ENCODE peak calls at places on chromosomes 13 and 19, in six cellular contexts. One of them, this sample, is unnamed.

GRCh38 chr19:676343-677105 is at the start of gene FSTL3:
- DNase-seq in GM23338: no peak
- DNase-seq in SK-N-SH: no peak
- DNase-seq in MM.1S: no peak
- DNase-seq in GM23248: peak; percentile 69
- DNase-seq in neural progenitor cell: peak; percentile 52
- DNase-seq in this sample: peak; percentile 15

GRCh38 chr13:46516624-46517318 is 36.2 kb upstream of the LRCH1 start:
- DNase-seq in GM23248: no peak
- DNase-seq in GM23338: peak; percentile 16
- DNase-seq in MM.1S: no peak
- DNase-seq in SK-N-SH: no peak
- DNase-seq in neural progenitor cell: peak; percentile 47
- DNase-seq in this sample: no peak

GRCh38 chr13:29160862-29161261 is 340.7 kb downstream of the MTUS2 start:
- DNase-seq in MM.1S: no peak
- DNase-seq in GM23248: no peak
- DNase-seq in neural progenitor cell: no peak
- DNase-seq in SK-N-SH: no peak
- DNase-seq in GM23338: no peak
- DNase-seq in this sample: no peak

GRCh38 chr13:113034451-113035208 is 65.6 kb downstream of the MCF2L start:
- DNase-seq in MM.1S: no peak
- DNase-seq in neural progenitor cell: peak; percentile 61
- DNase-seq in GM23338: peak; percentile 81
- DNase-seq in GM23248: peak; percentile 88
- DNase-seq in SK-N-SH: peak; percentile 57
- DNase-seq in this sample: peak; percentile 66

GRCh38 chr13:35898041-35898440 is 233.1 kb downstream of the DCLK1 start:
- DNase-seq in neural progenitor cell: no peak
- DNase-seq in SK-N-SH: no peak
- DNase-seq in GM23248: no peak
- DNase-seq in GM23338: no peak
- DNase-seq in MM.1S: no peak
- DNase-seq in this sample: no peak

GRCh38 chr19:9531933-9532332 is 6.5 kb downstream of the ZNF426 start:
- DNase-seq in SK-N-SH: no peak
- DNase-seq in GM23248: peak; percentile 52
- DNase-seq in GM23338: no peak
- DNase-seq in neural progenitor cell: no peak
- DNase-seq in MM.1S: no peak
- DNase-seq in this sample: peak; percentile 91

GRCh38 chr19:28289294-28290063 is 923.5 kb downstream of the UQCRFS1 start:
- DNase-seq in MM.1S: no peak
- DNase-seq in neural progenitor cell: no peak
- DNase-seq in SK-N-SH: peak; percentile 18
- DNase-seq in GM23248: peak; percentile 89
- DNase-seq in GM23338: no peak
- DNase-seq in this sample: no peak

GRCh38 chr13:44732503-44733098 is 156.5 kb upstream of the TSC22D1 start:
- DNase-seq in GM23248: no peak
- DNase-seq in neural progenitor cell: no peak
- DNase-seq in GM23338: peak; percentile 10
- DNase-seq in MM.1S: no peak
- DNase-seq in SK-N-SH: no peak
- DNase-seq in this sample: no peak

GRCh38 chr19:32543107-32543900 is 37.7 kb upstream of the PDCD5 start:
- DNase-seq in neural progenitor cell: no peak
- DNase-seq in SK-N-SH: no peak
- DNase-seq in GM23338: no peak
- DNase-seq in MM.1S: no peak
- DNase-seq in GM23248: no peak
- DNase-seq in this sample: peak; percentile 66

GRCh38 chr19:6020972-6021805 is 43.2 kb upstream of the RANBP3 start:
- DNase-seq in SK-N-SH: no peak
- DNase-seq in neural progenitor cell: no peak
- DNase-seq in MM.1S: no peak
- DNase-seq in GM23338: no peak
- DNase-seq in GM23248: no peak
- DNase-seq in this sample: peak; percentile 83

GRCh38 chr19:3968556-3969434 is 2.1 kb downstream of the DAPK3 start:
- DNase-seq in GM23248: peak; percentile 98
- DNase-seq in neural progenitor cell: peak; percentile 96
- DNase-seq in GM23338: peak; percentile 97
- DNase-seq in SK-N-SH: peak; percentile 57
- DNase-seq in MM.1S: no peak
- DNase-seq in this sample: peak; percentile 96

GRCh38 chr13:46345400-46345799 is 41.7 kb downstream of the RUBCNL start:
- DNase-seq in SK-N-SH: no peak
- DNase-seq in MM.1S: no peak
- DNase-seq in GM23338: no peak
- DNase-seq in GM23248: no peak
- DNase-seq in neural progenitor cell: no peak
- DNase-seq in this sample: no peak

GRCh38 chr13:39402221-39402620 is 200.8 kb downstream of the LHFPL6 start:
- DNase-seq in GM23248: no peak
- DNase-seq in MM.1S: no peak
- DNase-seq in GM23338: no peak
- DNase-seq in neural progenitor cell: no peak
- DNase-seq in SK-N-SH: no peak
- DNase-seq in this sample: no peak

GRCh38 chr19:18203408-18203862 is 407 bp downstream of the RAB3A start:
- DNase-seq in GM23248: peak; percentile 55
- DNase-seq in SK-N-SH: peak; percentile 69
- DNase-seq in neural progenitor cell: no peak
- DNase-seq in MM.1S: peak; percentile 44
- DNase-seq in GM23338: no peak
- DNase-seq in this sample: peak; percentile 30

GRCh38 chr19:13823901-13824300 is 28.7 kb downstream of the ZSWIM4 start:
- DNase-seq in SK-N-SH: no peak
- DNase-seq in GM23248: no peak
- DNase-seq in neural progenitor cell: no peak
- DNase-seq in MM.1S: no peak
- DNase-seq in GM23338: no peak
- DNase-seq in this sample: no peak

GRCh38 chr19:13826652-13827235 is 31.5 kb downstream of the ZSWIM4 start:
- DNase-seq in SK-N-SH: no peak
- DNase-seq in neural progenitor cell: no peak
- DNase-seq in MM.1S: no peak
- DNase-seq in GM23248: no peak
- DNase-seq in GM23338: no peak
- DNase-seq in this sample: no peak

GRCh38 chr19:13827656-13828055 is 32.4 kb downstream of the ZSWIM4 start:
- DNase-seq in GM23338: no peak
- DNase-seq in neural progenitor cell: no peak
- DNase-seq in MM.1S: no peak
- DNase-seq in GM23248: peak; percentile 37
- DNase-seq in SK-N-SH: no peak
- DNase-seq in this sample: no peak

GRCh38 chr19:13824703-13825102 is 29.5 kb downstream of the ZSWIM4 start:
- DNase-seq in GM23338: no peak
- DNase-seq in neural progenitor cell: no peak
- DNase-seq in GM23248: no peak
- DNase-seq in MM.1S: no peak
- DNase-seq in SK-N-SH: no peak
- DNase-seq in this sample: no peak

DNA sequence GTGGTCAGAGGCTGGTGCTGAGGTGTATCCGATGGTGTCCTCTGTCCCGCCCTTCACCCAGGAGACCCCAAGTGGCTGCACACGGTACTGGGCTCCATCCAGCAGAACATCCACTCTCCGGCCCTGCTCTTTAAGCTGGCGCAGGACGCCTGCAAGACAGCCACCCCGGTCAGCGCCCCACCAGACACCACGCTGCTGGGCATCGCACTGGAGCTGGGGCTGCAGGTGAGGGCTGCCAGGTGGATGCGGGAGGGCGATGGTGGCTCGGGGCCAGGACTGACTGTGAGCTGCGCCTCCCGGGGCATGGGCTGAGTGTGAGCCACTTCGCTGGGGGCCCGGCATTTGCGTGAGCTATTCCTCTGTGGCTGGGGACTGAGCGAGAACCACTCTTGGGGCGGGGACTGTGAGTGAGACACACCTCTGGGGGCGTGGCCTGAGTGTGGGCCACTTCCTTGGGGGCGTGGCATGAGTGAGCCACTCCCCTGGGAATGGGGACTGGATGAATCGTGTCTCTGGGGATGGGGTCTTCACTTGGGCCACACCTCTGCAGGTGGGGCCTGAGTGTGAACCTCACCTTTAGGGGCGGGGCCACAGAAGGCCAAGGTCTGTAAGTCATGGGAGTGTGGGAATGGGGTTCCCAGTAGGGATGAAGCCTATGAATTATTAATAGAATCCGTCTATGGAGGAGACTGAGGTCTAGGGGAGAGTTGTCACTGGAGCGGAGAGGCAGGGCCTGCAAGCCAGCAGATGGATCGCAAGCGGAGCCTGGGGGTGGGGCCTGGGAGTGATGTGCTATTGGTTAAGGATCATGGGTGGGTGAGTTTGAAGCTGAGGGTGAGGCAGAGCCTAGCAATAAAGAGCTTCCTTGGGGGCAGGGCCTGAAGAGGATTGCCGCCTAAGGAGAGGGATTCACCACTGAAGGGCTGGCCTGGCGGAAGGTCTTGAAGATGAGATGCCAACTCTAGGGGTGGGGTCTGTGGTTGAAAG is 30.5 kb downstream of the ZSWIM4 start:
- DNase-seq in MM.1S: no peak
- DNase-seq in GM23248: peak; percentile 78
- DNase-seq in neural progenitor cell: peak; percentile 75
- DNase-seq in SK-N-SH: peak; percentile 80
- DNase-seq in GM23338: peak; percentile 96
- DNase-seq in this sample: peak; percentile 49
- H2AFZ ChIP-seq in MM.1S: no peak overlapping the region
- H2AFZ ChIP-seq in GM23248: no peak overlapping the region
- H2AFZ ChIP-seq in neural progenitor cell: no peak overlapping the region
- H2AFZ ChIP-seq in SK-N-SH: no peak overlapping the region
- H2AFZ ChIP-seq in GM23338: no peak overlapping the region
- H2AFZ ChIP-seq in this sample: no peak overlapping the region

GRCh38 chr19:44661904-44662303 is 9.4 kb upstream of the CEACAM19 start:
- DNase-seq in GM23338: no peak
- DNase-seq in SK-N-SH: no peak
- DNase-seq in GM23248: no peak
- DNase-seq in neural progenitor cell: no peak
- DNase-seq in MM.1S: no peak
- DNase-seq in this sample: no peak
- H4K20me1 ChIP-seq in GM23338: peaks cover 3% of the 10 kb centered on the region
- H4K20me1 ChIP-seq in SK-N-SH: no peaks in the 10 kb centered on the region
- H4K20me1 ChIP-seq in GM23248: no peaks in the 10 kb centered on the region
- H4K20me1 ChIP-seq in neural progenitor cell: no peaks in the 10 kb centered on the region
- H4K20me1 ChIP-seq in MM.1S: no peaks in the 10 kb centered on the region
- H4K20me1 ChIP-seq in this sample: no peaks in the 10 kb centered on the region

GRCh38 chr13:59690857-59691500 is 472.7 kb downstream of the DIAPH3 start:
- DNase-seq in SK-N-SH: no peak
- DNase-seq in GM23248: peak; percentile 28
- DNase-seq in neural progenitor cell: no peak
- DNase-seq in GM23338: no peak
- DNase-seq in MM.1S: no peak
- DNase-seq in this sample: no peak
- H3F3A ChIP-seq in SK-N-SH: no peaks in the 10 kb centered on the region
- H3F3A ChIP-seq in GM23248: no peaks in the 10 kb centered on the region
- H3F3A ChIP-seq in neural progenitor cell: peaks cover 18% of the 10 kb centered on the region
- H3F3A ChIP-seq in GM23338: no peaks in the 10 kb centered on the region
- H3F3A ChIP-seq in MM.1S: no peaks in the 10 kb centered on the region
- H3F3A ChIP-seq in this sample: no peaks in the 10 kb centered on the region

DNA sequence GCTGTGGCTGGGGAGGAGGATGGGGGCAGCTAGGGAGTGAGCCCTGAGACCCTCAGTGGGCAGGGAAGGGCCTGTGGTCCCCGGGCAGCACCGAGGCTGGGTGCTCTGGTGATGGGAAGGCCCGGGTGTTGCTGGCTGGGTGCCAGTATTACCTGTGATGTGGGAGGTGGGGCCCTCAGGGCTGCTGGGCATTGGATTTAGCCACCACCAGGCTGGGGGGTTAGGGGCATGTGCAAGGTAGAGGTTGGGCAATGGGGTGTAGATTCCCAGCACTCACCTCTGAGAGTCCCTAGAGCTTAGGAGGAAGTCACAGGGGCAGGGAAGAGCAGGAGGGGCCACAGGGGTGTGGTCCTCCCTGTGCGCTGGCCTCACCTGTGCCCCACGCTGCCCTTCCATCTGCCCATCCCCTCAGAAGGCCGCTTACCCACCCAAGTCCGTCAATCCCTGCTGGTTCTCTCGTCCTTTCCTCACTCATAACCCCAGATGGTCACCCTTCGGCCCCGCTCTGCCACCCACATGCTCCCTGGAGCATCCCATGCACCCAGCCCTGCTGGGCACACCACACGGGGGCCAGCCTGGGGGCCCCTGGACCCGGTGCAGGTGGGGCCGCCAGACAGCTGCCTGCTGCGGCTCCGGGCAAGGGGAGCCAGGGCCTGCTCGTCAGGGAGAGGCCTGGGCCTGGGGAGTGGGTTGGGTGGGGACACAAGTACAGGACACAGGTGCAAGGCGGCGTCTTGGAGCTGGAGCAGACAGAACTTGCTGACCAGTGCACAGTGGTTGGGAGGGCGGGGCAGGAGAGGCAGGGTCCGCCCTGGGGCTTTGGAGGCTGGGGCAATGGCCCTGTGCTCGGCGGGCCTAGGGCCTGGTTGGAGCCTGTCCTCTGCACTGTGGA is 12.5 kb downstream of the EPN1 start:
- DNase-seq in neural progenitor cell: no peak
- DNase-seq in MM.1S: no peak
- DNase-seq in GM23248: no peak
- DNase-seq in SK-N-SH: no peak
- DNase-seq in GM23338: no peak
- DNase-seq in this sample: no peak
- H2AFZ ChIP-seq in neural progenitor cell: no peak overlapping the region
- H2AFZ ChIP-seq in MM.1S: no peak overlapping the region
- H2AFZ ChIP-seq in GM23248: no peak overlapping the region
- H2AFZ ChIP-seq in SK-N-SH: no peak overlapping the region
- H2AFZ ChIP-seq in GM23338: no peak overlapping the region
- H2AFZ ChIP-seq in this sample: no peak overlapping the region

This sample was measured in PC-3.